ENCODE peak calls at places on chromosomes 7 and 10, in seven cellular contexts. One of them, this sample, is unnamed.

GRCh38 chr10:126813432-126813831 is 91.8 kb upstream of the DOCK1 start:
- DNase-seq in psoas muscle: no peak
- DNase-seq in tibial nerve: no peak
- DNase-seq in H1: no peak
- DNase-seq in HFF-Myc: no peak
- DNase-seq in OCI-LY7: no peak
- DNase-seq in AG09309: no peak
- DNase-seq in this sample: no peak

GRCh38 chr7:74290999-74291441 is 1.8 kb downstream of the CLIP2 start:
- DNase-seq in psoas muscle: no peak
- DNase-seq in tibial nerve: no peak
- DNase-seq in H1: no peak
- DNase-seq in HFF-Myc: no peak
- DNase-seq in OCI-LY7: no peak
- DNase-seq in AG09309: no peak
- DNase-seq in this sample: no peak

GRCh38 chr10:9296206-9296605 is 1241.7 kb downstream of the GATA3 start:
- DNase-seq in psoas muscle: no peak
- DNase-seq in tibial nerve: no peak
- DNase-seq in H1: no peak
- DNase-seq in HFF-Myc: no peak
- DNase-seq in OCI-LY7: no peak
- DNase-seq in AG09309: no peak
- DNase-seq in this sample: no peak

GRCh38 chr10:81728692-81729091 is 146.3 kb upstream of the NRG3 start:
- DNase-seq in psoas muscle: no peak
- DNase-seq in tibial nerve: no peak
- DNase-seq in H1: no peak
- DNase-seq in HFF-Myc: no peak
- DNase-seq in OCI-LY7: no peak
- DNase-seq in AG09309: no peak
- DNase-seq in this sample: no peak

GRCh38 chr7:93569189-93569588 is 5.3 kb downstream of the CALCR start:
- DNase-seq in psoas muscle: no peak
- DNase-seq in tibial nerve: no peak
- DNase-seq in H1: no peak
- DNase-seq in HFF-Myc: no peak
- DNase-seq in OCI-LY7: no peak
- DNase-seq in AG09309: no peak
- DNase-seq in this sample: no peak

GRCh38 chr7:100588438-100588837 is 2.3 kb downstream of the FBXO24 start:
- DNase-seq in psoas muscle: no peak
- DNase-seq in tibial nerve: no peak
- DNase-seq in H1: no peak
- DNase-seq in HFF-Myc: no peak
- DNase-seq in OCI-LY7: peak; percentile 57
- DNase-seq in AG09309: no peak
- DNase-seq in this sample: no peak

GRCh38 chr7:24786941-24787340 is 29.7 kb upstream of the GSDME start:
- DNase-seq in psoas muscle: peak; percentile 66
- DNase-seq in tibial nerve: no peak
- DNase-seq in H1: no peak
- DNase-seq in HFF-Myc: peak; percentile 62
- DNase-seq in OCI-LY7: no peak
- DNase-seq in AG09309: peak; percentile 93
- DNase-seq in this sample: no peak

GRCh38 chr10:72831696-72832355 is 61.7 kb upstream of the OIT3 start:
- DNase-seq in psoas muscle: no peak
- DNase-seq in tibial nerve: no peak
- DNase-seq in H1: no peak
- DNase-seq in HFF-Myc: no peak
- DNase-seq in OCI-LY7: no peak
- DNase-seq in AG09309: no peak
- DNase-seq in this sample: no peak

GRCh38 chr10:78972160-78972946 is 96.4 kb upstream of the ZMIZ1 start:
- DNase-seq in psoas muscle: peak; percentile 90
- DNase-seq in tibial nerve: peak; percentile 52
- DNase-seq in H1: no peak
- DNase-seq in HFF-Myc: peak; percentile 17
- DNase-seq in OCI-LY7: no peak
- DNase-seq in AG09309: no peak
- DNase-seq in this sample: peak; percentile 85

GRCh38 chr10:93818086-93818485 is 60.4 kb downstream of the LGI1 start:
- DNase-seq in psoas muscle: no peak
- DNase-seq in tibial nerve: no peak
- DNase-seq in H1: no peak
- DNase-seq in HFF-Myc: no peak
- DNase-seq in OCI-LY7: no peak
- DNase-seq in AG09309: no peak
- DNase-seq in this sample: peak; percentile 41

GRCh38 chr7:14195896-14196295 is 206.4 kb upstream of the ETV1 start:
- DNase-seq in psoas muscle: no peak
- DNase-seq in tibial nerve: no peak
- DNase-seq in H1: no peak
- DNase-seq in HFF-Myc: no peak
- DNase-seq in OCI-LY7: no peak
- DNase-seq in AG09309: no peak
- DNase-seq in this sample: no peak

GRCh38 chr10:129601737-129602136 is 134.7 kb downstream of the MGMT start:
- DNase-seq in psoas muscle: no peak
- DNase-seq in tibial nerve: no peak
- DNase-seq in H1: no peak
- DNase-seq in HFF-Myc: no peak
- DNase-seq in OCI-LY7: no peak
- DNase-seq in AG09309: no peak
- DNase-seq in this sample: no peak

GRCh38 chr7:32532716-32533115 is 37.4 kb downstream of the AVL9 start:
- DNase-seq in psoas muscle: no peak
- DNase-seq in tibial nerve: no peak
- DNase-seq in H1: no peak
- DNase-seq in HFF-Myc: no peak
- DNase-seq in OCI-LY7: no peak
- DNase-seq in AG09309: no peak
- DNase-seq in this sample: no peak

GRCh38 chr10:126580873-126581647 is 89.4 kb downstream of the C10orf90 start:
- DNase-seq in psoas muscle: no peak
- DNase-seq in tibial nerve: no peak
- DNase-seq in H1: no peak
- DNase-seq in HFF-Myc: no peak
- DNase-seq in OCI-LY7: no peak
- DNase-seq in AG09309: no peak
- DNase-seq in this sample: no peak

GRCh38 chr10:31584098-31584631 is 265.1 kb downstream of the ZEB1 start:
- DNase-seq in psoas muscle: no peak
- DNase-seq in tibial nerve: no peak
- DNase-seq in H1: no peak
- DNase-seq in HFF-Myc: no peak
- DNase-seq in OCI-LY7: no peak
- DNase-seq in AG09309: no peak
- DNase-seq in this sample: no peak

GRCh38 chr7:142807855-142808460 is 37.2 kb downstream of the PRSS2 start:
- DNase-seq in psoas muscle: no peak
- DNase-seq in tibial nerve: no peak
- DNase-seq in H1: no peak
- DNase-seq in HFF-Myc: no peak
- DNase-seq in OCI-LY7: peak; percentile 60
- DNase-seq in AG09309: no peak
- DNase-seq in this sample: no peak

GRCh38 chr10:79392506-79393176 is 45.4 kb downstream of the PPIF start:
- DNase-seq in psoas muscle: no peak
- DNase-seq in tibial nerve: no peak
- DNase-seq in H1: no peak
- DNase-seq in HFF-Myc: no peak
- DNase-seq in OCI-LY7: no peak
- DNase-seq in AG09309: no peak
- DNase-seq in this sample: no peak

GRCh38 chr10:49568235-49568634 is 29.3 kb upstream of the ERCC6 start:
- DNase-seq in psoas muscle: no peak
- DNase-seq in tibial nerve: no peak
- DNase-seq in H1: no peak
- DNase-seq in HFF-Myc: no peak
- DNase-seq in OCI-LY7: no peak
- DNase-seq in AG09309: peak; percentile 95
- DNase-seq in this sample: no peak

GRCh38 chr10:88990528-88991160 is at the start of gene FAS:
- DNase-seq in psoas muscle: peak; percentile 72
- DNase-seq in tibial nerve: peak; percentile 68
- DNase-seq in H1: peak; percentile 74
- DNase-seq in HFF-Myc: no peak
- DNase-seq in OCI-LY7: peak; percentile 82
- DNase-seq in AG09309: no peak
- DNase-seq in this sample: peak; percentile 68
- TF ChIP-seq CTCF in psoas muscle: no peak
- TF ChIP-seq CTCF in tibial nerve: no peak
- TF ChIP-seq CTCF in H1: no peak
- TF ChIP-seq CTCF in HFF-Myc: no peak
- TF ChIP-seq CTCF in OCI-LY7: no peak
- TF ChIP-seq CTCF in AG09309: no peak
- TF ChIP-seq CTCF in this sample: no peak

GRCh38 chr7:151438864-151439601 is 908 bp downstream of the CRYGN start:
- DNase-seq in psoas muscle: no peak
- DNase-seq in tibial nerve: no peak
- DNase-seq in H1: no peak
- DNase-seq in HFF-Myc: no peak
- DNase-seq in OCI-LY7: no peak
- DNase-seq in AG09309: no peak
- DNase-seq in this sample: no peak

GRCh38 chr7:151440799-151441443 is 980 bp upstream of the CRYGN start:
- DNase-seq in psoas muscle: no peak
- DNase-seq in tibial nerve: no peak
- DNase-seq in H1: no peak
- DNase-seq in HFF-Myc: no peak
- DNase-seq in OCI-LY7: no peak
- DNase-seq in AG09309: no peak
- DNase-seq in this sample: no peak

GRCh38 chr7:151442776-151443496 is 3.0 kb upstream of the CRYGN start:
- DNase-seq in psoas muscle: no peak
- DNase-seq in tibial nerve: no peak
- DNase-seq in H1: no peak
- DNase-seq in HFF-Myc: no peak
- DNase-seq in OCI-LY7: no peak
- DNase-seq in AG09309: no peak
- DNase-seq in this sample: no peak

GRCh38 chr7:151437866-151438516 is 1.9 kb downstream of the CRYGN start:
- DNase-seq in psoas muscle: no peak
- DNase-seq in tibial nerve: no peak
- DNase-seq in H1: no peak
- DNase-seq in HFF-Myc: no peak
- DNase-seq in OCI-LY7: no peak
- DNase-seq in AG09309: no peak
- DNase-seq in this sample: no peak

DNA sequence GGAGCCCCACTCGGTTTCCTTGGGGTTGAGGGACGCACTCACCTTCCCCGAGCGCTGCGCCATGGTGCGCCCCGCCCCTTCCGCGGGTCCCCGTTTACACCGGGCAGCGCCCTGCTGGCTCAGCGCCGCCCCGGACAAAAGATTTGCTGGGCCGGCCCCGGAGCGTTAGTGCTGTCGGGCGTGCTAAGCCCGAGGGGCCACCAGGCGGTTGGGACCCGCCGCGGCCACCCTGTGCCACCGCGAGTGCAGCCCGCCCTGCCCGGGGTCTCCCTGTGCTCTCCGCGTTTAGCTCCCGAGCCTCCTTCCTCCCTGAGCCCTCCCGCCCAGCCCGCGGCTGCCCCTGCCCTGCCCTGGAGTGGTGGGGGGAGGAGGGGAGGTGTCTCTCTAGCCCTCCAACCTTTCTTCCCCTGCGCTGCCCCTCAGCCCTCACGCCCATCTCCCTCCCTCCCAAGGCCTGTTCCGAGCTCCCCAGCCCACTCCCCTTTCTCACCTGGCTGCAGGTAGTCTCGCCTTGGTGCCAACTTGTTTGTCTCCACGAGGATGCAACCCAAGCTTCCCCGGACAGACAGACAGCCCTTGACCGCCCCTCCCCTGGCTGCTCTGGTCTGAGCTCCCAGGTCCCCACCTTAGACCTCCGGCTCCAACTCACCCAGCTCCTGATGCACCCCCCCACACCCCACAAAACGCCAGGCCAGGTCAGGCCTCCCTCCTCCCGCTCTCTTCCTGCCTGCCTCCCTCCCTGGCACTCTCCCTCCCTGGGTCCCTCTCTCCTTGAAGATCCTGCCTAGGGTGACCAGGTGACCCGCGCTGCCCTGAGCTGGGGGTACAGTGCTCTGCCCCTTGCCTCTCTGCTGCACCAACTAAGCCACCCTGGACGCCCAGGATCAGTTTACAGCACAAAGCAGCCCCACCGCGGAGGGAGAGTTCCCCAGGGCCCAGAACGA is at the start of gene CRYGN:
- DNase-seq in psoas muscle: no peak
- DNase-seq in tibial nerve: no peak
- DNase-seq in H1: peak; percentile 79
- DNase-seq in HFF-Myc: no peak
- DNase-seq in OCI-LY7: no peak
- DNase-seq in AG09309: no peak
- DNase-seq in this sample: no peak
- H3K4me3 ChIP-seq in psoas muscle: peak within 1 kb of the TSS; percentile 28
- H3K4me3 ChIP-seq in tibial nerve: peak within 1 kb of the TSS; percentile 46
- H3K4me3 ChIP-seq in H1: peak within 1 kb of the TSS; percentile 51
- H3K4me3 ChIP-seq in HFF-Myc: peak within 1 kb of the TSS; percentile 7
- H3K4me3 ChIP-seq in OCI-LY7: no peak within 1 kb of the TSS
- H3K4me3 ChIP-seq in AG09309: no peak within 1 kb of the TSS
- H3K4me3 ChIP-seq in this sample: peak within 1 kb of the TSS; percentile 3

GRCh38 chr7:158407581-158408331 is 179.9 kb downstream of the PTPRN2 start:
- DNase-seq in psoas muscle: no peak
- DNase-seq in tibial nerve: peak; percentile 29
- DNase-seq in H1: no peak
- DNase-seq in HFF-Myc: no peak
- DNase-seq in OCI-LY7: peak; percentile 30
- DNase-seq in AG09309: no peak
- DNase-seq in this sample: no peak
- TF ChIP-seq CTCF in psoas muscle: no peak
- TF ChIP-seq CTCF in tibial nerve: peak; percentile 24
- TF ChIP-seq CTCF in H1: peak; percentile 66
- TF ChIP-seq CTCF in HFF-Myc: no peak
- TF ChIP-seq CTCF in OCI-LY7: peak; percentile 72
- TF ChIP-seq CTCF in AG09309: no peak
- TF ChIP-seq CTCF in this sample: no peak

DNA sequence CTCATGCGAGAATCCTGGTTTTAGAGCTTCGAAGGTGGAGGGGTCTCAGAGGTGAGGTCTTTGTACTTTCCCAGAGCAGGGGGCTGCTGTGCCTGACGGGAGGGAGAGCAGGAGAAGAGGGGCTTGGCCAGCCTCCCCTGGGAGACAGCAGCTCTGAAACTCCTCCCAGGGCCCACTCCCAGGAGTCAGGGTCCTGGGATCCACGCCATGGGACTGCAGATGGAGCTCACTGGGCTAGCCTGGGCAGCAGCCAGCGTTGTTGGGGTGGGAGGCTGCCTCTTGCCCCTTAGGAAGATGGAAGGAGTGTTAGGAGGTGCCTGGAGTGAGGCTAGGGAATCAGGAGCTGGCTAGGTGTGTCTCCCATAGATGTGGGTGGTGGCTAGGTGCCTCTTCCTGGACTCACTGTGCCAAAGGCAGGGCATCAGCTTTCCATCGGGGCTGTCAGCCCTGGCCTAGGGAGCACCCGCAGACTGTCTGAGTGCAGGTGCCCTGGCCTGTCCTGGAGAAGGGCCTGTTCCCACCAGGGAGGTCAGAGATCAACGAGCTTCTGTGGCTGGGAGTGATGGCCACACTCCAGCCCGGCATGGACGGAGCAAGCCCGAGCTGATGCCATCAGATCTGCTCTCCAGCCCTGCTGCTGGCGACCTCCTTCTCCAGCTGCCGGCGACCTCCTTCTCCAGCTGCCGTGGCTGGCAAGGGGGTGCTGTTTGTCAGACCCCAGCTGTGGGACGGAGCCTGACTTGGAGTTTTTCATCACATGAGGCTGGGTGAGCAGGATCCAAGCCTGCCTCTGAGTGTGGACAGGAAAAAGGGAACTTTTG is 111.3 kb downstream of the PTPN20 start:
- DNase-seq in psoas muscle: peak; percentile 43
- DNase-seq in tibial nerve: no peak
- DNase-seq in H1: peak; percentile 31
- DNase-seq in HFF-Myc: no peak
- DNase-seq in OCI-LY7: no peak
- DNase-seq in AG09309: no peak
- DNase-seq in this sample: no peak
- H3K4me3 ChIP-seq in psoas muscle: no peak overlapping the region
- H3K4me3 ChIP-seq in tibial nerve: no peak overlapping the region
- H3K4me3 ChIP-seq in H1: no peak overlapping the region
- H3K4me3 ChIP-seq in HFF-Myc: no peak overlapping the region
- H3K4me3 ChIP-seq in OCI-LY7: no peak overlapping the region
- H3K4me3 ChIP-seq in AG09309: no peak overlapping the region
- H3K4me3 ChIP-seq in this sample: no peak overlapping the region